ENCODE peak calls at places on chromosome 19, in four cellular contexts. U is cardiac muscle cell; P is kidney; Z is CD8-positive, alpha-beta T cell. S is an unnamed sample.
A peak's percentile ranks its signal among the peaks of the same experiment; 100 is the strongest.

GRCh38 chr19:42088471-42089190 is 12.7 kb downstream of the ZNF574 start:
- DNase-seq in Z (no peak), U (no peak), P (no peak), S (no peak)

GRCh38 chr19:38190061-38190460 is 34.0 kb downstream of the DPF1 start:
- DNase-seq in P (no peak), U (no peak), Z (no peak), S (no peak)

GRCh38 chr19:10418281-10419199 is 1.8 kb upstream of the PDE4A start:
- DNase-seq in U (peak; percentile 30), Z (no peak), P (peak; percentile 64), S (peak; percentile 75)

GRCh38 chr19:48664476-48664875 is 8.3 kb downstream of the NTN5 start:
- DNase-seq in Z (no peak), U (no peak), P (no peak), S (no peak)

GRCh38 chr19:7681336-7682174 is 922 bp downstream of the TRAPPC5 start:
- DNase-seq in Z (peak; percentile 66), P (peak; percentile 85), U (peak; percentile 75), S (peak; percentile 67)

GRCh38 chr19:42487025-42487797 is 41.1 kb downstream of the CEACAM1 start:
- DNase-seq in Z (no peak), U (no peak), P (no peak), S (no peak)

GRCh38 chr19:22545751-22546150 is 88.4 kb upstream of the ZNF492 start:
- DNase-seq in P (no peak), U (no peak), Z (no peak), S (peak; percentile 47)

GRCh38 chr19:10317857-10318462 is 2.1 kb upstream of the FDX2 start:
- DNase-seq in P (no peak), U (no peak), Z (no peak), S (no peak)

GRCh38 chr19:54017266-54017665 is 25.8 kb downstream of the CACNG6 start:
- DNase-seq in P (no peak), U (no peak), Z (no peak), S (no peak)

GRCh38 chr19:10517361-10517759 is at the start of gene S1PR5:
- DNase-seq in U (peak; percentile 38), Z (no peak), P (peak; percentile 81), S (peak; percentile 19)

DNA sequence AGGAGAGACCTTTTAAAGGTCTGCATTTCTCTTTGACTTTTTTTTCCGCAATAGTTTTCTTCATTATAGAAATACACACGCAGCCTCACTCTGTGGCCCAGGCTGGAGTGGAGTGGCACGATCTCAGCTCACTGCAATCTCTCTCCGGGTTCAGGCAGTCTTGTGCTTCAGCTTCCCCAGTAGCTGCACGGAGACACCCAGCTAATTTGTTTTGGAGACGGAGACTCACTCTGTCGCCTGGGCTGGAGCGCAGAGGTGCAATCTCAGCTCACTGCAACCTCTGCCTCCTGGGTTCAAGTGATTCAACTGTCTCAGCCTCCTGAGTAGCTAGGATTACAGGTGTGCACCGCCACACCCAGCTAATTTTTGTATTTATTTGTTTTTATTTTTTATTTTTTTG is 11.7 kb upstream of the MKNK2 start:
- DNase-seq in Z (no peak), U (no peak), P (peak; percentile 62), S (no peak)
- H3K4me1 ChIP-seq in Z (peaks cover 41% of the 10 kb centered on the region), U (peaks cover 25% of the 10 kb centered on the region), P (peaks cover 17% of the 10 kb centered on the region), S (peaks cover 22% of the 10 kb centered on the region)

GRCh38 chr19:6423499-6424189 is 967 bp downstream of the KHSRP start:
- DNase-seq in Z (no peak), P (no peak), U (peak; percentile 72), S (peak; percentile 60)

GRCh38 chr19:6417713-6418561 is 6.7 kb downstream of the KHSRP start:
- DNase-seq in P (no peak), Z (no peak), U (no peak), S (peak; percentile 47)

GRCh38 chr19:6424190-6424938 is at the start of gene KHSRP:
- DNase-seq in Z (no peak), P (no peak), U (peak; percentile 52), S (peak; percentile 47)

GRCh38 chr19:6418562-6418932 is 6.1 kb downstream of the KHSRP start:
- DNase-seq in Z (no peak), U (no peak), P (no peak), S (no peak)

GRCh38 chr19:6421075-6422014 is 3.3 kb downstream of the KHSRP start:
- DNase-seq in Z (no peak), P (no peak), U (no peak), S (no peak)
- TF ChIP-seq CTCF in Z (no peak), P (no peak), U (no peak), S (no peak)

DNA sequence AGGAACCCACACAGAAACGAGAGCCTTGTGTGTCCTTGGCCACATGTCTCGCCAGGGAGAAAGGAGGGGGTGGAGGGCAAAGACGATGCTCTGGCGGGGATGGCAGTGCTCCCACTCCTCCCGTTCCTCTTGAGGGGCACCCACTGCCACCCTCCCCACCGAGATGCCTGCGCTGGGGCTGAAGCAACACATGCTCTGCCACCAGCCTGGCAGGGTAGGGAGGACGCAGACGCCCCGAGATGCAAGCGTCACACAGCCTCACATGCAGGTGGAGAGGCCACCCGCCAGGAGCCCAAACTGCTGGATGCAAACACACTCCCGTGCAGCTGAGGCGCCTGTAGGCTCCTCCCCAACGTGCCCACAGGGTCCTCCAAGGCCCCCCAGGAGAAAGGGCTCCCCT is 2.7 kb downstream of the ADGRL1 start:
- DNase-seq in U (no peak), Z (no peak), P (no peak), S (no peak)
- H3K4me1 ChIP-seq in U (peaks cover 7% of the 10 kb centered on the region), Z (peaks cover 12% of the 10 kb centered on the region), P (no peaks in the 10 kb centered on the region), S (no peaks in the 10 kb centered on the region)

GRCh38 chr19:11611730-11612129 is 14.4 kb downstream of the ZNF627 start:
- DNase-seq in U (no peak), P (no peak), Z (no peak), S (no peak)

GRCh38 chr19:11617207-11618062 is 20.2 kb downstream of the ZNF627 start:
- DNase-seq in U (no peak), Z (no peak), P (no peak), S (no peak)

GRCh38 chr19:11612816-11613511 is 15.7 kb downstream of the ZNF627 start:
- DNase-seq in U (no peak), Z (no peak), P (no peak), S (no peak)
- TF ChIP-seq CTCF in U (no peak), Z (no peak), P (no peak), S (no peak)

DNA sequence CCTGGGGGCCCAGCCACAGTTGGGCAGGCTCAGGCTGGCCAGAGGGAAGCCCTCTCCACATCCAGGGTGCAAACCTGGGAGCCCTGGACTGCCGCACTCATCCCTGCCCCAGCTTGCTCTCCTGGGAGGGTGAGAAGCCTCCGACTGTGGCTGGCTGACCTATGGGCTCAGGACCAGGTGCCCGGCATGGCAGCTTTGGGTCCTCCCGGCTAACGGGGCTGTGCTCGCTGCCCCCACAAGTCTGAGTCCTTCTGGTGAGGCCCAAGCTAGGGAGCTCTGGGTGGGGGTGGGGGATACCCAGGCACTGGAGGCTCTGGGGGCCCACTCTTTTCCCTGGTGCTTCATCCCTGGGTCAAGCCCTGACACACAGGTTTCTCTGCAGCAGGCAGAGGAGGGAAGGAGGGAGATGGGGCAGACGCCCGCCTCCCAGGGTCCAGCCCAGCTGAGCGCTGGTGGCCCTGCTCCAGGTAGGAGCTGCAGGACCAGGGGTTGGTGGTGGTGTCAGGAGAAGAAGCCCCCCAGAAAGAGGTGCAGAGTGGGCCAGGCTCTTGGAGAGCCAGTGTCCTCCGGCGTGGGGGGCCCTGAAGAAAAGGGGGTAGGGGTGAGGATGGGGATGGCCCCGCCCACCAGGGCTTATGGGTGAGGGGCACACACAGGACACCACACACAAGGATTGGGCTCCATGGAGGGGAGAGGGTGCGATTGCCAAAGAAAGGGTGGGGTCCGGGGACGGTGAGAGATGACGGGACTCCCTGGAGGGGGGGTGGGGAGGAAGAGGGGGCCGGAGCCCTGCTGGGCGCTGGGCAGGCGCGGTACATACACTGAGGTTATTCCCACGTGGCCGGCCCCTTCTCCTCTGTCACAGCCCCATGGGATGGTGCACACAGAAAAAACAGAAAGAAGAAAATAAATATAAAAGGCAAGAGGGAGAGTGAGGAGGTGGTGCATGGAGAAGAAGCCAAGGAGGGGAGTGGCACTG is 59.9 kb downstream of the IER2 start:
- DNase-seq in P (no peak), U (no peak), Z (no peak), S (no peak)
- H3K4me1 ChIP-seq in P (no peaks in the 10 kb centered on the region), U (no peaks in the 10 kb centered on the region), Z (peaks cover 5% of the 10 kb centered on the region), S (no peaks in the 10 kb centered on the region)

DNA sequence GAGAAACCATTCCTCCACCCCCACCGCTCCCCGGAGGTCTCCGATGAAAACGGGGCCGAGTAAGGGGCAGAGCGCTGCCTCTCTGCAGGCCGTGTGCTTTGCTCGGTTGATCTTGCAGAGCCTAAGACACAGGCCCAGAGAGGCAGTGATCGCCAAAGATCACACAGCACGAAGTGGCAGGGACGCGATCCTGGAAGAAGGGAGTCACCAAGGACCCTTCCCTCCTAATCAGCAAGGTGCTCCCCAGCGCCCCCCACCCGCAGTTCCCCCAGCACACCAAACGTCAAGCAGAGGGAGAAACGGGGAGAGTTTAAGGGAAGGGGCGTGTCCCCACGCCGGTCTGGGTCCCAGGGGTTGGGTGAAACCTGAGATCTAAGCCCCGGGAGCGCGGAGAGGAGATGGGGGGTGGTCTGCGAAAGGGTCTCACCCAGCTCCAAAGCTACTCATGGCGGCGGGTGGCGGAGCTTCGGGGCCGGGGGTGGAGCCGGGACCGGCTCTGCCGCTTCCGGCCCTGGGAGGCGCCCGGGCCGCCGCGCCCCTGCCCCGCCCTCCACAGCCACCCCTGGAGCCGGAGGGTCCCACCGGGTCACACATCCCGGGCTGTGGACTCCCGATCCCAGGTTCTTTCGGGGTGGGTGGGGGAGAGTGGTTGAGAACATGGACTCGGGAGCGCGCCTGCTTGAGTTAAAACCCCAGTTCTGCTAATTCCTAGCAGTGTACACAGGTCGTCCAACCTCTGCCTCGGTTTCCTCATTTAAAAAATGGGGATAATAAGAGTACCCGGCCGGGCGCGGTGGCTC is at the start of gene EML2:
- DNase-seq in Z (peak; percentile 53), U (peak; percentile 85), P (peak; percentile 83), S (peak; percentile 40)
- TF ChIP-seq CTCF in Z (no peak), U (peak; percentile 28), P (no peak), S (no peak)

GRCh38 chr19:1073956-1074511 is 7.1 kb downstream of the ARHGAP45 start:
- DNase-seq in P (no peak), U (no peak), Z (no peak), S (peak; percentile 11)

GRCh38 chr19:1074512-1075283 is 7.7 kb downstream of the ARHGAP45 start:
- DNase-seq in Z (peak; percentile 99), P (peak; percentile 96), U (no peak), S (peak; percentile 95)

GRCh38 chr19:1079566-1080111 is 12.7 kb downstream of the ARHGAP45 start:
- DNase-seq in P (peak; percentile 84), Z (no peak), U (no peak), S (peak; percentile 72)

GRCh38 chr19:1076046-1076386 is 9.0 kb downstream of the ARHGAP45 start:
- DNase-seq in U (no peak), P (no peak), Z (no peak), S (no peak)

GRCh38 chr19:1076951-1077350 is 10.0 kb downstream of the ARHGAP45 start:
- DNase-seq in P (peak; percentile 90), Z (peak; percentile 87), U (no peak), S (peak; percentile 14)
- H3K4me1 ChIP-seq in P (no peaks in the 10 kb centered on the region), Z (peaks cover 80% of the 10 kb centered on the region), U (no peaks in the 10 kb centered on the region), S (peaks cover 4% of the 10 kb centered on the region)

S was measured in BE2C.